ENCODE peak calls at places on chromosomes 16 and 17, in five cellular contexts. R is IMR-90, G is H9, B is H1, T is neuronal stem cell. D is an unnamed sample. For H3K4me1, the result is how much of the 10 kb centered on the place peaks cover.

GRCh38 chr17:55606431-55606830 is 95.2 kb upstream of the SMIM36 start:
- DNase-seq in B (no peak), T (no peak), G (no peak), R (no peak), D (no peak)

GRCh38 chr17:2363318-2363717 is 26.0 kb downstream of the SGSM2 start:
- DNase-seq in T (no peak), G (no peak), R (no peak), B (no peak), D (no peak)

GRCh38 chr16:69762843-69763556 is 868 bp downstream of the WWP2 start:
- DNase-seq in R (peak), G (no peak), B (no peak), T (no peak), D (peak)

GRCh38 chr16:81314603-81315270 is at the start of gene GAN:
- DNase-seq in G (peak), B (peak), R (peak), T (peak), D (peak)

GRCh38 chr16:2471016-2471652 is at the start of gene NTN3:
- DNase-seq in B (no peak), G (peak), T (peak), R (no peak), D (peak)

GRCh38 chr16:87041732-87042131 is 275.5 kb downstream of the C16orf95 start:
- DNase-seq in R (no peak), T (no peak), G (no peak), B (no peak), D (no peak)

GRCh38 chr17:14038206-14038605 is 31.1 kb upstream of the COX10 start:
- DNase-seq in T (no peak), G (no peak), B (no peak), R (peak), D (peak)

GRCh38 chr17:74842599-74843351 is 16.9 kb downstream of the GRIN2C start:
- DNase-seq in B (no peak), G (peak), T (peak), R (peak), D (peak)

GRCh38 chr17:40949406-40949805 is 12.0 kb upstream of the KRT23 start:
- DNase-seq in R (no peak), B (no peak), G (no peak), T (peak), D (no peak)

GRCh38 chr17:10845388-10845751 is 7.5 kb upstream of the PIRT start:
- DNase-seq in T (no peak), B (no peak), G (no peak), R (no peak), D (no peak)

GRCh38 chr17:58889928-58890327 is 134.3 kb downstream of the PPM1E start:
- DNase-seq in T (no peak), G (no peak), B (no peak), R (no peak), D (no peak)

GRCh38 chr17:8628609-8629169 is 1.8 kb downstream of the MYH10 start:
- DNase-seq in T (no peak), G (no peak), B (no peak), R (no peak), D (peak)

GRCh38 chr17:8631554-8631877 is 991 bp upstream of the MYH10 start:
- DNase-seq in T (no peak), G (no peak), R (peak), B (no peak), D (no peak)

GRCh38 chr17:8630802-8631553 is 453 bp upstream of the MYH10 start:
- DNase-seq in B (peak), G (peak), T (peak), R (peak), D (peak)

GRCh38 chr17:8629371-8630226 is 926 bp downstream of the MYH10 start:
- DNase-seq in T (no peak), R (no peak), G (peak), B (no peak), D (peak)

DNA sequence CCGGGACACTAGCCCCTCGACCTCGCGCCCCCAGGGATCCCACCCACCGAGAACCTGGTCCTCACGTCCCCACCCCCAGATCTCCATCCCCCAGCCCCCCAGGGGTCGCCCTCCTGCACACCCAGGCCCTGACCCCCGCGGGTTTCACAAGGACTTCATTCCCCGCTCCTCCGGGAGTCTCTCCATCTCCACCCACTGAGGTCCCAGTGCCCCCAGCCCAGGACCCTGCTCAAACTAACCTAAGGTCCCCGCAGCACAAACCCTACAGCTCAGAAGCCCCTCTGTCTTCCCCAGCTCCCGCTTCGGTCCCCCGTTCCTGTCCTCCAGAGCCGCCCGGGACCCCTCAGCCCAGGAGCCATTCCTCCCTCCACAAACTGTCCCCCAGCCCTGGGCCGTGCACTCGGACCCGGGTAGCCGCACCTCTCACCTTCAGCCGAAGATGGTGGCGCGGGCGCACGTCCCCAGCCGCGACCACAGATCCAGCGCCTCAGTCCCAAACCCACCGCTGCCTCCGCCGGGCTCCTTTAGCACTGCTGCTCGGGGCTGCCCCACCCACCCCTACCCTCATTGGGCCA is at the start of gene MYH10:
- DNase-seq in T (no peak), R (no peak), B (no peak), G (no peak), D (no peak)
- H2BK120ac ChIP-seq in T (peak), R (peak), B (peak), G (no peak), D (no peak)

GRCh38 chr17:44589316-44590071 is 32.2 kb downstream of the FZD2 start:
- DNase-seq in G (no peak), T (no peak), R (peak), B (no peak), D (no peak)
- H3K4me1 ChIP-seq in G (under half), T (under half), R (under half), B (under half), D (under half)

DNA sequence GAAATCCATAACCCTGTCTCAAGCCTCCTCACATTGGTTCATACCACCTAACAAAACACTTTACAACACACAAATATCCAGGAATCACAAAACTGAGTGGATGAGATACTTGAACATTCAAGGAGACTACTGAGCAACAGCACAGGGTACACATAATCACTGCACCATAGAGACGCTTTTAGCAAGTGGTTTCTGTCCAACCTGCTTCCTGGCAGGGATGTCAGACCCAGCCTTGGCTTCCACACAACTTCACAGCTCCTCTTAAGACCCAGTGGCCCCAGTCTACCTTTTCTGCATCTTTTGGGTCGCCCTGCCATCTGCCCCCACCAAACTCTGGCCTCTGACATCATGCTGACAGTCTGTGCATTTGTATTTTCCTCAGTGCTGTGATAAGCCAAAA is 5.9 kb upstream of the CORO6 start:
- DNase-seq in G (no peak), B (no peak), T (no peak), R (no peak), D (no peak)
- H2BK120ac ChIP-seq in G (no peak), B (no peak), T (no peak), R (no peak), D (no peak)

GRCh38 chr17:17744116-17744515 is 62.9 kb downstream of the RAI1 start:
- DNase-seq in B (no peak), T (no peak), G (no peak), R (no peak), D (no peak)

GRCh38 chr17:17742133-17742621 is 60.9 kb downstream of the RAI1 start:
- DNase-seq in R (no peak), G (no peak), T (no peak), B (no peak), D (no peak)

GRCh38 chr17:17741346-17742023 is 60.2 kb downstream of the RAI1 start:
- DNase-seq in R (no peak), B (no peak), G (peak), T (peak), D (peak)

GRCh38 chr17:17743391-17744112 is 62.3 kb downstream of the RAI1 start:
- DNase-seq in T (no peak), R (no peak), B (no peak), G (no peak), D (no peak)

GRCh38 chr17:17742688-17743390 is 61.6 kb downstream of the RAI1 start:
- DNase-seq in R (no peak), B (no peak), T (no peak), G (no peak), D (no peak)
- H3K4me1 ChIP-seq in R (under half), B (under half), T (under half), G (under half), D (under half)

DNA sequence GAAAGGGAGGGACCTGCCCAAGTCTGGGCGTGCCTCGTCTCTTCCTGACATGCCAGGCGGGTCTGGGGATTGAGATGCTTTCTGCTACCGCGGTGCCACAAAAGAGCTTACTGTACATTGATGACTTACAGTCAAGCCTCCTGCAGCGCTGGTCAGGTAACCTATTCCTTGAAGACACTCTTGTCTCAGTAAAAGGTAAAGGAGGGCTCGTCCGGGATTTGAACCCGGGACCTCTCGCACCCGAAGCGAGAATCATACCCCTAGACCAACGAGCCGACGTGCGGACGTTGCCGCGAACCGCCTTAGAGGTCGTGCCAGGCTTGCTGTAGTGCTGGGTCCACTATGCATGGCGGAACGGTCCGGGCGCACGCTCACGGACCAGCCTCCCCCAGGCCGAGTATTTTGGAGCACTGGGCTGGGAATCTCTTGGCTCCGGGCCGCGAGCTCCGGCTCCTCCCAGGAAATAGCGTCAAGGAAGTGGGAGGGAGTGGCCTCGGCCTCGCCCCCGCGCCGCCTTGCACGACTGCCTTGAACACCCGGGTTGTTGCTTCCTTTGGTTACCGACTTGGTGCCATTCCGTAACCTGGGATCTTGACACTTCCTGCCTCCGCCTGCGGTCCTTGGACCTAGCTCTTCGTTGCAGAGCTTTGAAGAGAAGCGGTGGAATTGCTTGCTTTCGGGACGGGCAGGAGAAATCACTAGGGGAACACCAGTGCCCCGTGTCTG is 12.4 kb upstream of the AURKB start:
- DNase-seq in B (peak), T (peak), G (peak), R (peak), D (peak)
- H2BK120ac ChIP-seq in B (peak), T (no peak), G (no peak), R (peak), D (no peak)

DNA sequence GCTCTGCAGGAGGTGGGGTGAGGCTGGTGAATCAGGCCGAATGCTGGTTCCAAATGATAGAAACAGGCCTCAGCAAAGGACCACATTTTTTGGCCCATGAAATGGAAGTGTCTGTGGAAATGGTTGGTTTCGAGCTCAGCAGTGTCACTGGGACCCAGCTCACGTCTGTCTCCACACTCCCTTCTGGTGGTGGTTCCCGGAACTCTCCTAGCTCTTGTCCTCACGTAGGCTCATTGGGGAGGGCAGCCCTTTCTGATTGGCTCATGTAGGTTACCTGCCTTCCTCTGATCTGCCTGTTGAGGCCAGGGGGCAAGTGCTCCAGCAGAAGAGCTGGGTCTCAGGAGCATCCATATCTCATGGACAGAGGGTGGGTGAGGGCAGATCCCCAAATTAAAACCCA is 4.0 kb downstream of the ALG1 start:
- DNase-seq in R (no peak), T (no peak), B (no peak), G (no peak), D (peak)
- H3K4me1 ChIP-seq in R (under half), T (under half), B (under half), G (under half), D (under half)

DNA sequence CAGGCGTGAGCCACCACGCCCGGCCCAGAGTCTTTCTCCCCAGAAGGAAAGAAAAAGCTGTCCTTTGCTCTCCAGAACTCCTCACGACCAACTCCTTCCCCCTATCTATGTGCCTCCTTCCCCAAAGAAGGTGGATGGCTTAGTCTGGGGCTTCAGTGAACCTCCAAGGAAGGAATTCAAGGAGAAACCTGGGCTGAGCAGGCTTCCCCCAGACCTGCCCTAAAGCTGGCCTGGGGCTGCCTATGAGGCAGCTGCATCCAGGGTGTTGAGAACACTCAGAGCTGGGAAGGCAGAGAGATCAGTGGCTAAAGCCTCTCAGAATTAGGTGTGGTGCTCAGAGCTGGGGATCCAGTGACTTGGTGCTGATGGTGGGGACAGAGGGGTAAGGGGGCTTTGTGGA is 3.8 kb downstream of the ACSF2 start:
- DNase-seq in B (no peak), G (no peak), R (no peak), T (no peak), D (no peak)
- H2BK120ac ChIP-seq in B (no peak), G (no peak), R (no peak), T (no peak), D (no peak)

D was measured in mesendoderm.